ENCODE peak calls at places on chromosomes 12 and 14, in eight cellular contexts. K is A549, V is SK-N-SH, D is transverse colon, A is ovary, X is H1, J is suprapubic skin, I is K562. O is an unnamed sample.

GRCh38 chr12:52529417-52529816 is 9.2 kb upstream of the KRT5 start:
- DNase-seq in K (no peak), V (no peak), D (no peak), A (no peak), X (no peak), J (peak), I (no peak), O (no peak)

GRCh38 chr12:88472775-88473174 is 107.5 kb downstream of the KITLG start:
- DNase-seq in K (no peak), V (no peak), D (no peak), A (no peak), X (no peak), J (no peak), I (no peak), O (no peak)

GRCh38 chr12:92029902-92030586 is 115.6 kb downstream of the BTG1 start:
- DNase-seq in K (no peak), V (no peak), D (no peak), A (no peak), X (no peak), J (no peak), I (no peak), O (no peak)

GRCh38 chr12:58918475-58918874 is 1.8 kb downstream of the LRIG3 start:
- DNase-seq in K (no peak), V (no peak), D (no peak), A (no peak), X (no peak), J (no peak), I (no peak), O (no peak)

GRCh38 chr12:89768586-89769482 is 60.2 kb upstream of the ATP2B1 start:
- DNase-seq in K (peak), V (no peak), D (peak), A (no peak), X (no peak), J (no peak), I (no peak), O (no peak)

GRCh38 chr14:57889245-57889644 is 23.4 kb upstream of the SLC35F4 start:
- DNase-seq in K (no peak), V (no peak), D (no peak), A (peak), X (no peak), J (no peak), I (no peak), O (no peak)

GRCh38 chr14:102583726-102584125 is 8.7 kb upstream of the RCOR1 start:
- DNase-seq in K (no peak), V (no peak), D (no peak), A (no peak), X (no peak), J (no peak), I (no peak), O (no peak)

GRCh38 chr12:68899251-68899771 is 33.7 kb downstream of the CPM start:
- DNase-seq in K (peak), V (no peak), D (peak), A (peak), X (no peak), J (no peak), I (no peak), O (peak)

GRCh38 chr12:97312570-97313135 is 150.0 kb upstream of the RMST start:
- DNase-seq in K (no peak), V (no peak), D (no peak), A (no peak), X (no peak), J (no peak), I (no peak), O (no peak)

GRCh38 chr14:34794941-34795340 is 80.2 kb downstream of the BAZ1A start:
- DNase-seq in K (no peak), V (no peak), D (no peak), A (no peak), X (no peak), J (no peak), I (no peak), O (no peak)

GRCh38 chr12:67415473-67415872 is 146.3 kb downstream of the CAND1 start:
- DNase-seq in K (no peak), V (peak), D (no peak), A (no peak), X (no peak), J (no peak), I (no peak), O (peak)

GRCh38 chr12:20369164-20370000 is 1.0 kb downstream of the PDE3A start:
- DNase-seq in K (peak), V (peak), D (peak), A (peak), X (peak), J (peak), I (no peak), O (peak)

GRCh38 chr12:12872934-12873275 is 18.5 kb upstream of the GPRC5A start:
- DNase-seq in K (no peak), V (no peak), D (no peak), A (no peak), X (no peak), J (no peak), I (no peak), O (no peak)

GRCh38 chr12:58067610-58068387 is 126.4 kb downstream of the ATP23 start:
- DNase-seq in K (no peak), V (no peak), D (no peak), A (no peak), X (no peak), J (no peak), I (no peak), O (no peak)

GRCh38 chr12:113263431-113263963 is 42.2 kb downstream of the TPCN1 start:
- DNase-seq in K (no peak), V (no peak), D (no peak), A (no peak), X (no peak), J (no peak), I (no peak), O (no peak)

GRCh38 chr14:68598089-68598488 is 194.8 kb downstream of the ZFP36L1 start:
- DNase-seq in K (no peak), V (no peak), D (no peak), A (no peak), X (no peak), J (no peak), I (no peak), O (no peak)

GRCh38 chr12:54215990-54216579 is 27.3 kb upstream of the SMUG1 start:
- DNase-seq in K (no peak), V (no peak), D (peak), A (peak), X (no peak), J (no peak), I (peak), O (no peak)

GRCh38 chr14:97978336-97978735 is 1181.2 kb downstream of the VRK1 start:
- DNase-seq in K (peak), V (peak), D (peak), A (peak), X (peak), J (peak), I (no peak), O (peak)

GRCh38 chr12:109696485-109697269 is 16.9 kb upstream of the FAM222A start:
- DNase-seq in K (no peak), V (no peak), D (no peak), A (no peak), X (no peak), J (no peak), I (peak), O (no peak)

GRCh38 chr12:109111775-109112491 is 4.5 kb upstream of the ACACB start:
- DNase-seq in K (peak), V (peak), D (peak), A (peak), X (no peak), J (peak), I (peak), O (peak)

DNA sequence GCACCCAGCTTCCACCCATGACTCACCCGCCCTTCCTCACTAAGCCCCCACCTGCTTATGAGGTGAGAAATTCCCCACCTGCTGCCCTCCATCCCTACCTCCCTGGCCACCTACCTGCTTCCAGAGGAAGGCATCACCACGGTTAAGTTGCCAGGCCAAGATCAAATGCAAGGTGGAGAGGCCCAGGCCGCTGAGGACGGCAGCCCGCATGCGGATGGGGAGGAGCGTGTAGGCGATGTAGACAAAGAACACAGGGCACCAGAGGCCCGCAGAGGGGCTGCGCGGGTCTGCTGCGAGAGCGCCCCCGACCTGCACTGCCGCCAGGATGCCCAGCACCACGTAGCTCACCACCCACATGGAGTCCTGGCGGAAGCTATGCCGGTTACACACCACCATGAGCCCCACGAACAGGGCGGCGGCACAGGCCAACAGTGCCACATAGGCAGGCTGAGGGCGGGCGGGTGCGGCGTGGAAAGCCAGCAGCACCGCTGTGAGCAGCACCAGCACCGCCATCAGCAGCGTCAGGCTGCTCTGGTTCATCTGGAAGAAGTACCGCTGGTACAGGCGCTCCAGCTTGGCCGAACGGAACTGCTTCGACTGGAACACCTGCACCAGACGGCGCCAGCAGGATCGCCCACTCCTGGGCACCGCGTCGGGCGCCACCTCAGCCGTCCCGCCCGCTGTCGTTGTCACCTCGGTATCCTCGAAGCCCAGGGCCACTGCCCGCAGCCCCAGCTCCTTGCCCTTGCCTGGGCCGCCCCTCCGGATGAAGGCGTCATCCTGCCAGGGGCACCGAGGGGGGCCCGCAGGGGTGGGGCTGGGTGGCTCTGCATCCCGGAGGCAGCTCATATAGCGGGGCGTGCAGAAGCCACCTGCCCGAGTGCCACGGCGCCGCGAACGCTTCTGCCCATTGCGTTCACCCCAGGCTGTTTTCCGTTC is 6.2 kb downstream of the ADCY6 start:
- DNase-seq in K (no peak), V (no peak), D (no peak), A (no peak), X (no peak), J (no peak), I (no peak), O (no peak)
- TF ChIP-seq EP300 in K (no peak), V (no peak), D (no peak), A (no peak), X (no peak), J (no peak), I (no peak), O (no peak)

GRCh38 chr12:79125358-79125757 is 260.8 kb downstream of the SYT1 start:
- DNase-seq in K (no peak), V (no peak), D (no peak), A (no peak), X (no peak), J (no peak), I (no peak), O (no peak)

GRCh38 chr12:79121486-79121885 is 256.9 kb downstream of the SYT1 start:
- DNase-seq in K (peak), V (peak), D (no peak), A (no peak), X (no peak), J (no peak), I (no peak), O (no peak)

GRCh38 chr12:79124385-79124784 is 259.8 kb downstream of the SYT1 start:
- DNase-seq in K (no peak), V (no peak), D (no peak), A (no peak), X (no peak), J (no peak), I (no peak), O (no peak)

GRCh38 chr12:79128956-79129355 is 264.4 kb downstream of the SYT1 start:
- DNase-seq in K (no peak), V (no peak), D (no peak), A (no peak), X (no peak), J (no peak), I (no peak), O (no peak)

GRCh38 chr12:79127268-79127895 is 262.8 kb downstream of the SYT1 start:
- DNase-seq in K (no peak), V (no peak), D (no peak), A (no peak), X (no peak), J (no peak), I (no peak), O (no peak)
- TF ChIP-seq EP300 in K (no peak), V (no peak), D (no peak), A (no peak), X (no peak), J (no peak), I (no peak), O (no peak)

DNA sequence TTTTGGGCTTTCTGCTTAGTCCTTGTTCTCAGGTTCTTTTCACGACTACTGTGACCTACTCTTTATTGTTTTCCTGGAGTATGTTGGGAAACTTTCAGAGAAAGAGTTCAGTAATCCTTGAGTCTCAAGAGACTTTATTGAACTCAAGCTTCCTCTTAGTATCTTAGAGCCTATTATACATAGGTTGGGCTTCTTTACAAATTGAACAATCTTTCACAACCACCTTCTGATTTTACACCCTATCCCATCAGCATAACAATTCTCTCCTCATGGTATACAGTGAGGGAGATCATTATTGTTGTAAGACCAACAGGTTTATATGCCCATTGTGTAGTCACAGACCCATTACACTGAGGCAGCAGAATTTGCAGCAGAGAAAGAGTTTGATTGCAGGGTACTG is 193.2 kb upstream of the IGF1 start:
- DNase-seq in K (no peak), V (no peak), D (no peak), A (no peak), X (no peak), J (no peak), I (no peak), O (no peak)
- TF ChIP-seq EP300 in K (no peak), V (no peak), D (no peak), A (no peak), X (no peak), J (no peak), I (no peak), O (no peak)

GRCh38 chr12:2267624-2268477 is 215.1 kb downstream of the CACNA1C start:
- DNase-seq in K (no peak), V (no peak), D (no peak), A (no peak), X (no peak), J (no peak), I (no peak), O (peak)
- TF ChIP-seq EP300 in K (no peak), V (peak), D (no peak), A (no peak), X (no peak), J (no peak), I (no peak), O (peak)

GRCh38 chr14:61385002-61385685 is 63.8 kb downstream of the PRKCH start:
- DNase-seq in K (no peak), V (no peak), D (peak), A (no peak), X (no peak), J (no peak), I (no peak), O (no peak)
- TF ChIP-seq EP300 in K (no peak), V (no peak), D (no peak), A (no peak), X (no peak), J (no peak), I (no peak), O (no peak)

DNA sequence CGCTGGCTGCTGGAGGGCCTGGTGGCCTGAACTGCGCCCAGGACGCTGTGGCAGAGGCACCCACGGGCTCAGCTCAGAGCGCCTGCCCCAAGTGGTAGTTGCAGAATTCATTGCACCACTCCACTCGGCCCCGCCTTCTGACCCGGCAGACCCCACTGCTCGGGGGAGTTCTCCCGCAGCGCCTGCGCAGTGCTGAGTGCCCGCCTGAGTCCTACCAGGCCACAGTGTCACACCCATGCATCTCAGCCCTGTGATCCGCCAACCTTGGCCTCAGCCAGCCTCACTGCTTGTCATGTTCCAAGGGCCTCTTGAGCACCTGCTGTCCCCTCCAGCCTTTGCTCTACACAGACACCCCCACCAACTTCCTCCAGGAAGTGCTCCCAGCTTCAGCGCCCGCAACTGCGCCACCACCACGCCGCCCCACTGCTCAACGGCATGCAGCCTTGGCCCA is 12.2 kb downstream of the DEGS2 start:
- DNase-seq in K (no peak), V (peak), D (no peak), A (no peak), X (no peak), J (no peak), I (no peak), O (no peak)
- TF ChIP-seq EP300 in K (no peak), V (no peak), D (no peak), A (no peak), X (no peak), J (no peak), I (no peak), O (no peak)

DNA sequence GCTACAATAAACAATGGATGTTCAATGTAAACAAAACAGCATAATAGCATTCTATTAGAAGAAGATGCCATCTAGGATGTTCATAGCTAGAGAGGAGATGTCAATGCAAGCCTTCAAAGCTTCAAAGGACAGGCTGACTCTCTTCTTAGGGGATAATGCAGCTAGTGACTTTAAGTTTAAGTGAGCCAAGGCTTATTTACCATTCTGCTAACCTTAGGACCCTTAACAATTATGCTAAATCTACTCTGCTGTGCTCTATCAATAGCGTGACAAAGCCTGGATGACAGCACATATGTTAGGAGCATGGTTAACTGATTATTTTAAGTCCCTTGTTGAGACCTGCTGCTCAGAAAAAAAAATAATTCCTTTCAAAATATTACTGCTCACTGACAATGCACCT is 106.0 kb upstream of the SSTR1 start:
- DNase-seq in K (no peak), V (no peak), D (no peak), A (no peak), X (no peak), J (no peak), I (no peak), O (no peak)
- TF ChIP-seq EP300 in K (no peak), V (no peak), D (no peak), A (no peak), X (no peak), J (no peak), I (no peak), O (no peak)